ENCODE peak calls at places on chromosome 12, in four cellular contexts. T is ACHN, P is HTR-8/SVneo, S is AG10803. E is an unnamed sample.

GRCh38 chr12:27711312-27711682 is 665 bp downstream of the MRPS35 start:
- DNase-seq in T (peak), P (no peak), S (no peak), E (no peak)

GRCh38 chr12:68080577-68080976 is 79.0 kb downstream of the IFNG start:
- DNase-seq in T (no peak), P (no peak), S (no peak), E (no peak)

GRCh38 chr12:113071063-113071426 is 14.5 kb downstream of the DTX1 start:
- DNase-seq in T (no peak), P (no peak), S (no peak), E (no peak)

GRCh38 chr12:28645891-28646290 is 455.6 kb downstream of the CCDC91 start:
- DNase-seq in T (no peak), P (no peak), S (no peak), E (no peak)

GRCh38 chr12:49795654-49796105 is 32.5 kb downstream of the NCKAP5L start:
- DNase-seq in T (no peak), P (no peak), S (no peak), E (no peak)

GRCh38 chr12:22415342-22416309 is 81.1 kb upstream of the ST8SIA1 start:
- DNase-seq in T (no peak), P (no peak), S (peak), E (no peak)

GRCh38 chr12:76952995-76953394 is 74.2 kb upstream of the CSRP2 start:
- DNase-seq in T (peak), P (no peak), S (no peak), E (no peak)

GRCh38 chr12:59079029-59079428 is 158.7 kb upstream of the LRIG3 start:
- DNase-seq in T (no peak), P (no peak), S (no peak), E (no peak)

GRCh38 chr12:132640936-132641335 is 22.4 kb downstream of the P2RX2 start:
- DNase-seq in T (no peak), P (no peak), S (no peak), E (no peak)

E was measured in activated CD8-positive, alpha-beta memory T cell treated with anti-CD3 and anti-CD28 coated beads for 4 hours.